ENCODE peak calls at places on chromosomes 13 and 19, in ten cellular contexts. Z is psoas muscle; K is IMR-90; A is CD4-positive, CD25-positive, alpha-beta regulatory T cell; F is adrenal gland; Q is AG04450; E is gastrocnemius medialis; X is mesenchymal stem cell; D is testis; C is aorta. G is an unnamed sample. For H3K9me3, the result is how much of the 10 kb centered on the place peaks cover.

GRCh38 chr19:1206733-1207301 is 1.2 kb downstream of the STK11 start:
- DNase-seq in Z (no peak), K (no peak), A (peak), F (no peak), Q (no peak), E (no peak), X (no peak), D (peak), C (no peak), G (no peak)

GRCh38 chr19:50333235-50333736 is 4.1 kb upstream of the KCNC3 start:
- DNase-seq in Z (peak), K (peak), A (peak), F (peak), Q (peak), E (peak), X (peak), D (peak), C (peak), G (peak)

GRCh38 chr19:6587998-6588507 is 2.9 kb downstream of the CD70 start:
- DNase-seq in Z (no peak), K (no peak), A (no peak), F (no peak), Q (no peak), E (no peak), X (no peak), D (no peak), C (no peak), G (no peak)

GRCh38 chr19:33722456-33723239 is 74.0 kb upstream of the KCTD15 start:
- DNase-seq in Z (no peak), K (no peak), A (no peak), F (no peak), Q (no peak), E (no peak), X (no peak), D (no peak), C (no peak), G (no peak)

GRCh38 chr13:42071667-42072419 is 23.4 kb downstream of the DGKH start:
- DNase-seq in Z (no peak), K (peak), A (no peak), F (no peak), Q (no peak), E (no peak), X (peak), D (no peak), C (no peak), G (no peak)

GRCh38 chr13:51067376-51068125 is 43.5 kb downstream of the C13orf42 start:
- DNase-seq in Z (no peak), K (no peak), A (no peak), F (no peak), Q (no peak), E (no peak), X (no peak), D (no peak), C (no peak), G (no peak)

GRCh38 chr13:81779896-81780295 is 1439.0 kb upstream of the SPRY2 start:
- DNase-seq in Z (no peak), K (no peak), A (no peak), F (no peak), Q (no peak), E (no peak), X (no peak), D (no peak), C (no peak), G (no peak)

GRCh38 chr19:45161715-45162463 is 1.1 kb upstream of the NKPD1 start:
- DNase-seq in Z (peak), K (peak), A (no peak), F (no peak), Q (no peak), E (peak), X (peak), D (peak), C (no peak), G (no peak)

GRCh38 chr19:33676999-33677665 is 55.4 kb downstream of the CHST8 start:
- DNase-seq in Z (no peak), K (no peak), A (no peak), F (no peak), Q (no peak), E (no peak), X (no peak), D (no peak), C (no peak), G (no peak)

GRCh38 chr13:74450976-74451375 is 316.8 kb upstream of the KLF12 start:
- DNase-seq in Z (no peak), K (no peak), A (no peak), F (no peak), Q (no peak), E (no peak), X (no peak), D (no peak), C (no peak), G (no peak)

GRCh38 chr19:50628551-50628950 is 11.1 kb downstream of the SYT3 start:
- DNase-seq in Z (no peak), K (no peak), A (no peak), F (no peak), Q (no peak), E (no peak), X (no peak), D (no peak), C (no peak), G (no peak)

GRCh38 chr19:17950310-17951150 is 16.4 kb upstream of the KCNN1 start:
- DNase-seq in Z (no peak), K (no peak), A (peak), F (no peak), Q (no peak), E (no peak), X (no peak), D (no peak), C (peak), G (no peak)

GRCh38 chr19:16897572-16898056 is 8.8 kb downstream of the F2RL3 start:
- DNase-seq in Z (peak), K (no peak), A (no peak), F (no peak), Q (no peak), E (no peak), X (peak), D (peak), C (peak), G (no peak)

GRCh38 chr13:106535552-106536243 is at the start of gene EFNB2:
- DNase-seq in Z (peak), K (peak), A (peak), F (peak), Q (peak), E (peak), X (peak), D (peak), C (peak), G (peak)

GRCh38 chr19:16627194-16627927 is 643 bp downstream of the MED26 start:
- DNase-seq in Z (peak), K (no peak), A (no peak), F (peak), Q (no peak), E (no peak), X (peak), D (no peak), C (peak), G (no peak)

DNA sequence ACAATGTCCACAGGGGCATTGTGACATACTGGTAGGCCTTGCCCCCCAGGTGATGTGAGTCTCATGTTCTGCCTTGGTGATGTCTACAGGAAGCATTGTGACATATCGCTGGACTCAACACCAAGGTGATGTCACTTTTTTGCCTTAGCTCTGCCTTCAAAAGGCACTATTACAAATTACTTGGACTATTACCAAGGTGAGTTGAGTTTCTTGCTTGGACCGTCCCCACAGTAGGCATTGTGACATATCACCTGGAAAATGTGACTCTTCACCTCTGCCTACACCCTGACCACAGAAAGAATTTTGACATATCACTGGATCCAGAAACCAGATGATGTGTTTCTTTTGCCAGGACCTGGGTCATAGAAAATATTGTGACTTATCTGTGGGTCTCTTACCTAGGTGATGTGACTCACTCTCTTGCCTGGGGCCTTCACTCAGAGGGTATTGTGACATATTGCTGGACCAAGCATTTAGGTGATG is 60.6 kb upstream of the ZNF724 start:
- DNase-seq in Z (no peak), K (no peak), A (no peak), F (no peak), Q (no peak), E (no peak), X (no peak), D (no peak), C (no peak), G (no peak)
- H3K9me3 ChIP-seq in Z (under half), K (under half), A (under half), F (under half), Q (under half), E (under half), X (half or more), D (under half), C (under half), G (under half)

GRCh38 chr19:15623711-15624318 is 8.8 kb downstream of the CYP4F8 start:
- DNase-seq in Z (no peak), K (no peak), A (no peak), F (no peak), Q (no peak), E (no peak), X (no peak), D (peak), C (no peak), G (no peak)
- H3K9me3 ChIP-seq in Z (under half), K (under half), A (under half), F (under half), Q (under half), E (under half), X (under half), D (under half), C (under half), G (under half)

DNA sequence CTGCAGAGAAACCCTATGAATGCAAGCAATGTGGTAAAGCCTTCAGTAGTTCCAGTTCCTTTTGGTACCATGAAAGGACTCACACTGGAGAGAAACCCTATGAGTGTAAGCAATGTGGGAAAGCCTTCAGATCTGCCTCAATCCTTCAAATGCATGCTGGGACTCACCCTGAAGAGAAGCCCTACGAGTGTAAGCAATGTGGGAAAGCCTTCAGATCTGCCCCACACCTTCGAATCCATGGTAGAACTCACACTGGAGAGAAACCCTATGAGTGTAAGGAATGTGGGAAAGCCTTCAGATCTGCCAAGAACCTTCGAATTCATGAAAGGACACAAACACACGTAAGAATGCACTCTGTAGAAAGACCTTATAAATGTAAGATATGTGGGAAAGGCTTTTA is 14.7 kb downstream of the ZNF763 start:
- DNase-seq in Z (no peak), K (no peak), A (no peak), F (no peak), Q (no peak), E (no peak), X (no peak), D (no peak), C (no peak), G (no peak)
- H3K9me3 ChIP-seq in Z (half or more), K (half or more), A (half or more), F (under half), Q (half or more), E (under half), X (half or more), D (under half), C (under half), G (half or more)

DNA sequence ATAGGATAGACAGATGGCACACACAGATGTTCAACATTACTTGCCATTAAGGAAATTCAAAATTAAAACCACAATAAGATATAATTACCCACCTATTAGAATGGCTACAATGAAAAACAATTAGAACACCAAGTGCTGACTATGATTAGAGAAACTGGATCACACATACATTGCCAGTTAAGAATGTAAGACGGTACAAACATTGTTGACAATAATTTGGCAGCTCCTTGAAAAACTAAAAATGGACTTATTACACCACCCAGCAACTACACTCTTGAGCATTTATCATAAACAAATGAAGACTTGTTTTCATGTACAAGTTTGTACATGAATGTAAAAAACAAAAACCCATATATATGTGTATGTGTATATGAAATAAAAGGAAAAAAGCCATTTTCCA is 13.7 kb downstream of the ZNF461 start:
- DNase-seq in Z (no peak), K (no peak), A (no peak), F (no peak), Q (no peak), E (no peak), X (no peak), D (no peak), C (no peak), G (no peak)
- H3K9me3 ChIP-seq in Z (half or more), K (under half), A (half or more), F (under half), Q (half or more), E (under half), X (half or more), D (under half), C (under half), G (half or more)

GRCh38 chr19:12521996-12522395 is 29.3 kb downstream of the ZNF564 start:
- DNase-seq in Z (no peak), K (no peak), A (no peak), F (no peak), Q (no peak), E (no peak), X (no peak), D (no peak), C (no peak), G (no peak)
- H3K9me3 ChIP-seq in Z (half or more), K (half or more), A (half or more), F (under half), Q (half or more), E (half or more), X (half or more), D (under half), C (under half), G (half or more)

GRCh38 chr19:52451241-52451640 is 2.1 kb upstream of the ZNF578 start:
- DNase-seq in Z (no peak), K (no peak), A (no peak), F (no peak), Q (no peak), E (no peak), X (no peak), D (peak), C (no peak), G (no peak)

GRCh38 chr19:52453324-52454094 is at the start of gene ZNF578:
- DNase-seq in Z (peak), K (peak), A (peak), F (peak), Q (peak), E (peak), X (peak), D (peak), C (peak), G (peak)
- H3K9me3 ChIP-seq in Z (under half), K (under half), A (half or more), F (under half), Q (half or more), E (under half), X (half or more), D (under half), C (under half), G (half or more)